ENCODE peak calls at places on chromosomes 5 and 9, in nine cellular contexts. Q, V, M, X, A, L, P, G and E are unnamed samples.

GRCh38 chr5:38393636-38394035 is 135.3 kb downstream of the EGFLAM start:
- DNase-seq in G (no peak), M (no peak), V (no peak), P (no peak), A (no peak), X (no peak), Q (no peak), L (no peak), E (no peak)

GRCh38 chr5:128252794-128253193 is 169.2 kb downstream of the SLC12A2 start:
- DNase-seq in G (peak; percentile 68), P (no peak), A (no peak), Q (no peak), V (no peak), M (no peak), X (no peak), L (no peak), E (peak; percentile 85)

GRCh38 chr9:37026085-37026935 is 7.8 kb downstream of the PAX5 start:
- DNase-seq in P (no peak), L (no peak), A (no peak), G (no peak), M (no peak), X (no peak), V (no peak), Q (no peak), E (no peak)

GRCh38 chr5:136810198-136810823 is 445.0 kb upstream of the TRPC7 start:
- DNase-seq in G (peak; percentile 79), P (no peak), L (no peak), V (peak; percentile 23), X (no peak), M (no peak), Q (no peak), A (no peak), E (peak; percentile 33)

GRCh38 chr5:88886756-88887741 is 4.1 kb upstream of the MEF2C start:
- DNase-seq in Q (no peak), L (no peak), A (no peak), M (no peak), P (no peak), V (no peak), G (peak; percentile 44), X (no peak), E (no peak)

GRCh38 chr5:91384671-91385430 is 1.7 kb upstream of the ARRDC3 start:
- DNase-seq in G (peak; percentile 96), A (no peak), L (peak; percentile 53), X (peak; percentile 82), P (no peak), Q (no peak), V (no peak), M (no peak), E (peak; percentile 95)

GRCh38 chr5:74613283-74613682 is 27.2 kb downstream of the ENC1 start:
- DNase-seq in G (no peak), M (no peak), X (no peak), A (no peak), L (no peak), V (no peak), P (no peak), Q (no peak), E (no peak)

GRCh38 chr9:91515074-91515687 is 91.5 kb upstream of the NFIL3 start:
- DNase-seq in G (peak; percentile 83), V (peak; percentile 23), X (no peak), Q (peak; percentile 42), P (no peak), A (peak; percentile 62), L (no peak), M (peak; percentile 24), E (peak; percentile 86)

GRCh38 chr9:27292646-27293045 is 4.3 kb downstream of the EQTN start:
- DNase-seq in V (peak; percentile 40), L (no peak), G (no peak), M (no peak), X (peak; percentile 55), A (no peak), Q (no peak), P (no peak), E (peak; percentile 84)

DNA sequence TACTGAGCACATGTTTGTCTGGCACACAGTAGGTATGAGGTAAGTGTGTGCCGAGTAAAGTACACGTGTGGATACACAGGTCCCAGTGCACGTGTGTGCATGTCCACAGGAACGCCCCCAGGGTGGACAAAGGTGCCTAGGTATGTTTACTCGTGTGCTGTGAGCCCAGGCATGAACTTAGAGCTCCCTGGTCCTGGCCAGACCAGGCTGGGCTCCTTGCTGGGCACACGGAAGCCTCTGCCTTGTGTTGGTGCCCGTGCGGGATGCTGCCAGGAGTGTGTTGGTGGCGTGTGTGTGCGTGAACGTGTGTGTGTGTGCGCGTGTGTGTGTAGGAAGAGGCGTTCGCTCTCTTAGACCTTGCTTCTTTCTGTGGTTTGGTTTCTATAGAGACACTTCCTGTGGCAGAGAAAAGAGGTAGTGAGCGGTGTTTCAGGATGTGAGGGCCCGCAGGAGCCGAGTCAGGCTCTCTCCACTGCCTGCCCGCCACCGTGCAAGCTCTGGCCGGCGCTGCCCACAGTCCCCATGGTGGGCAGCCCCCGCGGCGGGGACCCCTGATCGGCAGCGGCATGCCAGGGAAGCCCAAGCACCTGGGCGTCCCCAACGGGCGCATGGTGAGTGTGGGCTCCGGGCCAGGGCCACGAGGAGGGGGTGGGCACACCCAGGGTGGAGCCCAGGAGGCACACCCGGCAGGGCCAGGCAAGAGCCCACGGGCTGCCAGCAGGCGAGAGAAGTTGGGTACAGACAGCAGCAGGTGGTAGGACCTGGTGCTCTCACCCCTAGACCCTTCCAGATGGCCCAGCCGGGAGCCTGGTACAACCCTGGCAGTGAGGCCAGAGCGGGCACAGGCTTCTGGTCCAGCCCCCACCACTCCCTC is at the start of gene RGS14:
- DNase-seq in X (peak; percentile 27), G (peak; percentile 46), P (no peak), L (peak; percentile 87), A (no peak), V (peak; percentile 35), M (peak; percentile 29), Q (no peak), E (no peak)
- H3K4me3 ChIP-seq in X (no peak within 1 kb of the TSS), G (no peak within 1 kb of the TSS), P (peak within 1 kb of the TSS; percentile 65), L (peak within 1 kb of the TSS; percentile 72), A (peak within 1 kb of the TSS; percentile 60), V (peak within 1 kb of the TSS; percentile 53), M (peak within 1 kb of the TSS; percentile 45), Q (peak within 1 kb of the TSS; percentile 44), E (no peak within 1 kb of the TSS)

GRCh38 chr5:174750720-174751119 is 26.3 kb downstream of the MSX2 start:
- DNase-seq in L (no peak), Q (no peak), P (no peak), V (no peak), G (peak; percentile 31), M (no peak), A (no peak), X (no peak), E (peak; percentile 49)
- H3K4me3 ChIP-seq in L (no peak overlapping the region), Q (peak overlapping the region; percentile 47), P (peak overlapping the region; percentile 63), V (peak overlapping the region; percentile 57), G (peak overlapping the region; percentile 22), M (peak overlapping the region; percentile 61), A (peak overlapping the region; percentile 65), X (no peak overlapping the region), E (peak overlapping the region; percentile 81)

GRCh38 chr5:6905883-6906282 is 192.7 kb downstream of the TENT4A start:
- DNase-seq in X (peak; percentile 57), M (peak; percentile 22), Q (peak; percentile 88), L (no peak), P (no peak), G (no peak), V (peak; percentile 31), A (no peak), E (no peak)

GRCh38 chr5:6902597-6902996 is 189.4 kb downstream of the TENT4A start:
- DNase-seq in X (no peak), A (peak; percentile 81), G (no peak), M (no peak), V (no peak), P (no peak), Q (peak; percentile 84), L (no peak), E (no peak)

GRCh38 chr5:6903934-6904333 is 190.7 kb downstream of the TENT4A start:
- DNase-seq in Q (peak; percentile 77), A (no peak), P (no peak), X (no peak), L (no peak), G (no peak), M (no peak), V (no peak), E (no peak)

GRCh38 chr5:6905423-6905822 is 192.2 kb downstream of the TENT4A start:
- DNase-seq in X (peak; percentile 32), L (no peak), A (no peak), Q (peak; percentile 89), G (no peak), M (peak; percentile 33), V (peak; percentile 55), P (no peak), E (no peak)

DNA sequence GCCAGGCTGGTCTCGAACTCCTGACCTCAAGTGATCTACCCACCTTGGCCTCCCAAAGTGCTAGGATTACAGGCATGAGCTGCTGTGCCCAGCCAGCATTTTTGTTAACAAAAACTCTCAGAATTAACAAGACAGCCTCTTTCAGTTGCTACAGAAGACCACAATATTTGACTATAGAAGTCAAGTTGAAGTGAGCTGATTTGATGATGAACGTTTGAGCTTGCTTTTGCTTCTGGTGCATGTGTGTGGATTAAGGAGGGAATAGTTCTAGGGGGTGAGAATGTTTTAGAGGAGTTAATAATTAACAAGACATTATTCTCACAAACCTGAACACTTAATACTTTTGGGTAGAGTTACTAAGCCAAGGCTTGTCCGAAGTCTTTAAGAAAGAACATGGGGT is 191.6 kb downstream of the TENT4A start:
- DNase-seq in L (no peak), G (no peak), V (no peak), X (no peak), M (no peak), P (no peak), A (no peak), Q (no peak), E (no peak)
- H3K4me3 ChIP-seq in L (no peak overlapping the region), G (no peak overlapping the region), V (no peak overlapping the region), X (no peak overlapping the region), M (no peak overlapping the region), P (no peak overlapping the region), A (no peak overlapping the region), Q (no peak overlapping the region), E (no peak overlapping the region)

GRCh38 chr9:130174920-130175321 is 2.7 kb downstream of the NCS1 start:
- DNase-seq in X (no peak), G (no peak), V (no peak), M (no peak), Q (no peak), L (no peak), A (no peak), P (peak; percentile 89), E (no peak)

GRCh38 chr9:130174025-130174424 is 1.8 kb downstream of the NCS1 start:
- DNase-seq in P (no peak), L (no peak), G (no peak), Q (no peak), V (no peak), A (no peak), X (no peak), M (no peak), E (no peak)

GRCh38 chr9:130172161-130172857 is at the start of gene NCS1:
- DNase-seq in Q (no peak), L (peak; percentile 28), P (no peak), A (peak; percentile 86), M (peak; percentile 79), X (peak; percentile 34), V (peak; percentile 78), G (peak; percentile 55), E (peak; percentile 91)

GRCh38 chr9:130172858-130173461 is 756 bp downstream of the NCS1 start:
- DNase-seq in G (no peak), V (peak; percentile 44), L (no peak), A (no peak), Q (no peak), X (no peak), P (no peak), M (no peak), E (peak; percentile 82)

DNA sequence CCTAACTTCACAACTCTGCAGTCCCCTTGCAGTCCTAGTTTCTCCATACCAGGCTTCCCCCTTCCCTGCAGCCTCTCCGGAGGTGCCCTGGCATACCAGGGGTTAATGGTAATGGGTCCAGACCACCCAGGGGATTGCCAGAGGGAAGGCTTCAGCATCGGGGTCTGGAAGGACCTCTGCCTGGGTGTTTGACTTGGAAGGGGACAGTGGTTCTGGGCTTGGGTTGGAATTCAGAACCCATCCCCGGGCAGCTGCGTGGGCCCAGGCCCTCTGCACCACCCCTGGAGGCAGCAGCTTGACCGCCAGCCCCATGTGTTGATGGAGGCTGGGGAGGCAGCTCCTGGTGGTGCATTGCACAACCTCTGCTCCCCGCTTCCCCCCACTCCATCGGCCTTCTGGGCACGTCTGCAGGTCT is 1.3 kb downstream of the NCS1 start:
- DNase-seq in P (no peak), X (no peak), Q (no peak), L (no peak), V (no peak), A (no peak), M (no peak), G (no peak), E (peak; percentile 67)
- H3K4me3 ChIP-seq in P (peak overlapping the region; percentile 86), X (peak overlapping the region; percentile 45), Q (peak overlapping the region; percentile 81), L (no peak overlapping the region), V (peak overlapping the region; percentile 64), A (peak overlapping the region; percentile 75), M (peak overlapping the region; percentile 69), G (peak overlapping the region; percentile 58), E (peak overlapping the region; percentile 87)